ENCODE peak calls at places on chromosomes 12 and 14, in nine cellular contexts. One of them, this sample, is unnamed.

GRCh38 chr14:53791116-53791515 is 165.5 kb downstream of the BMP4 start:
- DNase-seq in stimulated activated CD4-positive, alpha-beta T cell treated with anti-CD3 and anti-CD28 coated beads, Interleukin-2, amount 100 ng/mL, for 48 hours: no peak
- DNase-seq in lower leg skin: no peak
- DNase-seq in Calu3: no peak
- DNase-seq in SW 1271: no peak
- DNase-seq in GM04504: no peak
- DNase-seq in lung: no peak
- DNase-seq in AG04449: no peak
- DNase-seq in mucosa of descending colon: no peak
- DNase-seq in this sample: no peak

GRCh38 chr12:91367234-91367849 is 184.7 kb upstream of the DCN start:
- DNase-seq in stimulated activated CD4-positive, alpha-beta T cell treated with anti-CD3 and anti-CD28 coated beads, Interleukin-2, amount 100 ng/mL, for 48 hours: no peak
- DNase-seq in lower leg skin: no peak
- DNase-seq in Calu3: no peak
- DNase-seq in SW 1271: no peak
- DNase-seq in GM04504: no peak
- DNase-seq in lung: no peak
- DNase-seq in AG04449: no peak
- DNase-seq in mucosa of descending colon: no peak
- DNase-seq in this sample: no peak

GRCh38 chr12:75848961-75849360 is 182.6 kb downstream of the PHLDA1 start:
- DNase-seq in stimulated activated CD4-positive, alpha-beta T cell treated with anti-CD3 and anti-CD28 coated beads, Interleukin-2, amount 100 ng/mL, for 48 hours: no peak
- DNase-seq in lower leg skin: no peak
- DNase-seq in Calu3: no peak
- DNase-seq in SW 1271: no peak
- DNase-seq in GM04504: no peak
- DNase-seq in lung: no peak
- DNase-seq in AG04449: no peak
- DNase-seq in mucosa of descending colon: no peak
- DNase-seq in this sample: no peak

GRCh38 chr14:57066887-57067513 is 201.7 kb downstream of the EXOC5 start:
- DNase-seq in stimulated activated CD4-positive, alpha-beta T cell treated with anti-CD3 and anti-CD28 coated beads, Interleukin-2, amount 100 ng/mL, for 48 hours: peak; percentile 39
- DNase-seq in lower leg skin: no peak
- DNase-seq in Calu3: peak; percentile 52
- DNase-seq in SW 1271: no peak
- DNase-seq in GM04504: no peak
- DNase-seq in lung: no peak
- DNase-seq in AG04449: no peak
- DNase-seq in mucosa of descending colon: no peak
- DNase-seq in this sample: no peak

GRCh38 chr12:67772276-67773169 is 124.0 kb downstream of the DYRK2 start:
- DNase-seq in stimulated activated CD4-positive, alpha-beta T cell treated with anti-CD3 and anti-CD28 coated beads, Interleukin-2, amount 100 ng/mL, for 48 hours: no peak
- DNase-seq in lower leg skin: no peak
- DNase-seq in Calu3: no peak
- DNase-seq in SW 1271: no peak
- DNase-seq in GM04504: no peak
- DNase-seq in lung: no peak
- DNase-seq in AG04449: peak; percentile 49
- DNase-seq in mucosa of descending colon: no peak
- DNase-seq in this sample: no peak

GRCh38 chr12:80745851-80746250 is 29.1 kb downstream of the MYF5 start:
- DNase-seq in stimulated activated CD4-positive, alpha-beta T cell treated with anti-CD3 and anti-CD28 coated beads, Interleukin-2, amount 100 ng/mL, for 48 hours: no peak
- DNase-seq in lower leg skin: no peak
- DNase-seq in Calu3: no peak
- DNase-seq in SW 1271: no peak
- DNase-seq in GM04504: no peak
- DNase-seq in lung: no peak
- DNase-seq in AG04449: no peak
- DNase-seq in mucosa of descending colon: no peak
- DNase-seq in this sample: no peak

GRCh38 chr14:74763803-74764531 is 851 bp downstream of the YLPM1 start:
- DNase-seq in stimulated activated CD4-positive, alpha-beta T cell treated with anti-CD3 and anti-CD28 coated beads, Interleukin-2, amount 100 ng/mL, for 48 hours: peak; percentile 7
- DNase-seq in lower leg skin: peak; percentile 14
- DNase-seq in Calu3: peak; percentile 3
- DNase-seq in SW 1271: no peak
- DNase-seq in GM04504: no peak
- DNase-seq in lung: no peak
- DNase-seq in AG04449: no peak
- DNase-seq in mucosa of descending colon: no peak
- DNase-seq in this sample: peak; percentile 2

GRCh38 chr14:24843494-24843893 is 206.5 kb downstream of the STXBP6 start:
- DNase-seq in stimulated activated CD4-positive, alpha-beta T cell treated with anti-CD3 and anti-CD28 coated beads, Interleukin-2, amount 100 ng/mL, for 48 hours: no peak
- DNase-seq in lower leg skin: no peak
- DNase-seq in Calu3: no peak
- DNase-seq in SW 1271: no peak
- DNase-seq in GM04504: no peak
- DNase-seq in lung: no peak
- DNase-seq in AG04449: no peak
- DNase-seq in mucosa of descending colon: no peak
- DNase-seq in this sample: no peak

GRCh38 chr12:114481200-114481535 is 75.2 kb upstream of the TBX5 start:
- DNase-seq in stimulated activated CD4-positive, alpha-beta T cell treated with anti-CD3 and anti-CD28 coated beads, Interleukin-2, amount 100 ng/mL, for 48 hours: no peak
- DNase-seq in lower leg skin: no peak
- DNase-seq in Calu3: no peak
- DNase-seq in SW 1271: no peak
- DNase-seq in GM04504: no peak
- DNase-seq in lung: no peak
- DNase-seq in AG04449: no peak
- DNase-seq in mucosa of descending colon: no peak
- DNase-seq in this sample: no peak

GRCh38 chr14:30118992-30119640 is 191.5 kb upstream of the PRKD1 start:
- DNase-seq in stimulated activated CD4-positive, alpha-beta T cell treated with anti-CD3 and anti-CD28 coated beads, Interleukin-2, amount 100 ng/mL, for 48 hours: no peak
- DNase-seq in lower leg skin: no peak
- DNase-seq in Calu3: no peak
- DNase-seq in SW 1271: no peak
- DNase-seq in GM04504: no peak
- DNase-seq in lung: no peak
- DNase-seq in AG04449: no peak
- DNase-seq in mucosa of descending colon: no peak
- DNase-seq in this sample: no peak

GRCh38 chr14:77682158-77682553 is 25.7 kb downstream of the ALKBH1 start:
- DNase-seq in stimulated activated CD4-positive, alpha-beta T cell treated with anti-CD3 and anti-CD28 coated beads, Interleukin-2, amount 100 ng/mL, for 48 hours: no peak
- DNase-seq in lower leg skin: no peak
- DNase-seq in Calu3: no peak
- DNase-seq in SW 1271: no peak
- DNase-seq in GM04504: no peak
- DNase-seq in lung: no peak
- DNase-seq in AG04449: peak; percentile 17
- DNase-seq in mucosa of descending colon: no peak
- DNase-seq in this sample: peak; percentile 4